ENCODE peak calls at places on chromosomes 13 and 19, in eight cellular contexts. One of them, this sample, is unnamed.

GRCh38 chr19:18725755-18726416 is 42.4 kb downstream of the CRTC1 start:
- DNase-seq in ecto neural progenitor cell: no peak
- DNase-seq in SK-N-DZ: no peak
- DNase-seq in stimulated activated naive CD8-positive, alpha-beta T cell treated with anti-CD3 and anti-CD28 coated beads, Interleukin-15, Interleukin-2, amounts not matched to agents 100 U/mL and 50 U/mL, for 24 hours: no peak
- DNase-seq in aorta: no peak
- DNase-seq in BJ: no peak
- DNase-seq in AG09319: no peak
- DNase-seq in caudate nucleus: no peak
- DNase-seq in this sample: no peak

GRCh38 chr13:25927966-25928365 is 123.8 kb downstream of the SHISA2 start:
- DNase-seq in AG09319: no peak
- DNase-seq in aorta: no peak
- DNase-seq in ecto neural progenitor cell: no peak
- DNase-seq in caudate nucleus: no peak
- DNase-seq in SK-N-DZ: no peak
- DNase-seq in stimulated activated naive CD8-positive, alpha-beta T cell treated with anti-CD3 and anti-CD28 coated beads, Interleukin-15, Interleukin-2, amounts not matched to agents 100 U/mL and 50 U/mL, for 24 hours: no peak
- DNase-seq in BJ: no peak
- DNase-seq in this sample: no peak

GRCh38 chr19:41792513-41793413 is 3.6 kb upstream of the CEACAM3 start:
- DNase-seq in SK-N-DZ: no peak
- DNase-seq in aorta: peak; percentile 79
- DNase-seq in BJ: no peak
- DNase-seq in caudate nucleus: no peak
- DNase-seq in AG09319: peak; percentile 8
- DNase-seq in stimulated activated naive CD8-positive, alpha-beta T cell treated with anti-CD3 and anti-CD28 coated beads, Interleukin-15, Interleukin-2, amounts not matched to agents 100 U/mL and 50 U/mL, for 24 hours: peak; percentile 68
- DNase-seq in ecto neural progenitor cell: peak; percentile 77
- DNase-seq in this sample: no peak

GRCh38 chr13:95191821-95192220 is 109.4 kb downstream of the ABCC4 start:
- DNase-seq in caudate nucleus: peak; percentile 26
- DNase-seq in SK-N-DZ: peak; percentile 70
- DNase-seq in ecto neural progenitor cell: peak; percentile 92
- DNase-seq in stimulated activated naive CD8-positive, alpha-beta T cell treated with anti-CD3 and anti-CD28 coated beads, Interleukin-15, Interleukin-2, amounts not matched to agents 100 U/mL and 50 U/mL, for 24 hours: peak; percentile 82
- DNase-seq in BJ: no peak
- DNase-seq in aorta: peak; percentile 90
- DNase-seq in AG09319: peak; percentile 41
- DNase-seq in this sample: peak; percentile 91

GRCh38 chr13:33651766-33652165 is 166.2 kb upstream of the RFC3 start:
- DNase-seq in stimulated activated naive CD8-positive, alpha-beta T cell treated with anti-CD3 and anti-CD28 coated beads, Interleukin-15, Interleukin-2, amounts not matched to agents 100 U/mL and 50 U/mL, for 24 hours: no peak
- DNase-seq in BJ: no peak
- DNase-seq in caudate nucleus: no peak
- DNase-seq in SK-N-DZ: no peak
- DNase-seq in ecto neural progenitor cell: no peak
- DNase-seq in AG09319: no peak
- DNase-seq in aorta: no peak
- DNase-seq in this sample: no peak

GRCh38 chr19:32403291-32403995 is 2.1 kb upstream of the DPY19L3 start:
- DNase-seq in SK-N-DZ: no peak
- DNase-seq in AG09319: no peak
- DNase-seq in BJ: no peak
- DNase-seq in ecto neural progenitor cell: no peak
- DNase-seq in caudate nucleus: no peak
- DNase-seq in stimulated activated naive CD8-positive, alpha-beta T cell treated with anti-CD3 and anti-CD28 coated beads, Interleukin-15, Interleukin-2, amounts not matched to agents 100 U/mL and 50 U/mL, for 24 hours: no peak
- DNase-seq in aorta: no peak
- DNase-seq in this sample: no peak

GRCh38 chr19:29533578-29534544 is 8.1 kb downstream of the VSTM2B start:
- DNase-seq in AG09319: no peak
- DNase-seq in stimulated activated naive CD8-positive, alpha-beta T cell treated with anti-CD3 and anti-CD28 coated beads, Interleukin-15, Interleukin-2, amounts not matched to agents 100 U/mL and 50 U/mL, for 24 hours: no peak
- DNase-seq in caudate nucleus: no peak
- DNase-seq in ecto neural progenitor cell: peak; percentile 26
- DNase-seq in BJ: no peak
- DNase-seq in SK-N-DZ: no peak
- DNase-seq in aorta: peak; percentile 54
- DNase-seq in this sample: no peak

GRCh38 chr19:33350538-33351309 is 22.8 kb upstream of the CEBPG start:
- DNase-seq in ecto neural progenitor cell: no peak
- DNase-seq in stimulated activated naive CD8-positive, alpha-beta T cell treated with anti-CD3 and anti-CD28 coated beads, Interleukin-15, Interleukin-2, amounts not matched to agents 100 U/mL and 50 U/mL, for 24 hours: no peak
- DNase-seq in SK-N-DZ: no peak
- DNase-seq in BJ: no peak
- DNase-seq in aorta: no peak
- DNase-seq in AG09319: no peak
- DNase-seq in caudate nucleus: no peak
- DNase-seq in this sample: no peak

GRCh38 chr13:48618937-48619336 is 34.8 kb upstream of the CYSLTR2 start:
- DNase-seq in SK-N-DZ: no peak
- DNase-seq in aorta: no peak
- DNase-seq in ecto neural progenitor cell: no peak
- DNase-seq in stimulated activated naive CD8-positive, alpha-beta T cell treated with anti-CD3 and anti-CD28 coated beads, Interleukin-15, Interleukin-2, amounts not matched to agents 100 U/mL and 50 U/mL, for 24 hours: no peak
- DNase-seq in caudate nucleus: no peak
- DNase-seq in BJ: no peak
- DNase-seq in AG09319: no peak
- DNase-seq in this sample: no peak

GRCh38 chr19:42132030-42132628 is at the start of gene POU2F2:
- DNase-seq in stimulated activated naive CD8-positive, alpha-beta T cell treated with anti-CD3 and anti-CD28 coated beads, Interleukin-15, Interleukin-2, amounts not matched to agents 100 U/mL and 50 U/mL, for 24 hours: peak; percentile 89
- DNase-seq in SK-N-DZ: no peak
- DNase-seq in ecto neural progenitor cell: no peak
- DNase-seq in AG09319: no peak
- DNase-seq in aorta: peak; percentile 81
- DNase-seq in BJ: no peak
- DNase-seq in caudate nucleus: no peak
- DNase-seq in this sample: no peak

GRCh38 chr19:43711751-43712355 is 4.0 kb upstream of the IRGC start:
- DNase-seq in ecto neural progenitor cell: no peak
- DNase-seq in BJ: no peak
- DNase-seq in AG09319: no peak
- DNase-seq in caudate nucleus: no peak
- DNase-seq in stimulated activated naive CD8-positive, alpha-beta T cell treated with anti-CD3 and anti-CD28 coated beads, Interleukin-15, Interleukin-2, amounts not matched to agents 100 U/mL and 50 U/mL, for 24 hours: no peak
- DNase-seq in aorta: no peak
- DNase-seq in SK-N-DZ: no peak
- DNase-seq in this sample: no peak

GRCh38 chr13:109778102-109778542 is 8.3 kb downstream of the IRS2 start:
- DNase-seq in SK-N-DZ: no peak
- DNase-seq in caudate nucleus: no peak
- DNase-seq in BJ: no peak
- DNase-seq in ecto neural progenitor cell: no peak
- DNase-seq in stimulated activated naive CD8-positive, alpha-beta T cell treated with anti-CD3 and anti-CD28 coated beads, Interleukin-15, Interleukin-2, amounts not matched to agents 100 U/mL and 50 U/mL, for 24 hours: no peak
- DNase-seq in aorta: no peak
- DNase-seq in AG09319: no peak
- DNase-seq in this sample: no peak

GRCh38 chr13:73767747-73768315 is 366.4 kb downstream of the KLF12 start:
- DNase-seq in SK-N-DZ: peak; percentile 5
- DNase-seq in caudate nucleus: no peak
- DNase-seq in ecto neural progenitor cell: no peak
- DNase-seq in AG09319: no peak
- DNase-seq in aorta: no peak
- DNase-seq in stimulated activated naive CD8-positive, alpha-beta T cell treated with anti-CD3 and anti-CD28 coated beads, Interleukin-15, Interleukin-2, amounts not matched to agents 100 U/mL and 50 U/mL, for 24 hours: peak; percentile 47
- DNase-seq in BJ: no peak
- DNase-seq in this sample: no peak

GRCh38 chr13:80338781-80339577 is 1.9 kb downstream of the SPRY2 start:
- DNase-seq in SK-N-DZ: peak; percentile 72
- DNase-seq in aorta: peak; percentile 91
- DNase-seq in ecto neural progenitor cell: peak; percentile 89
- DNase-seq in caudate nucleus: peak; percentile 58
- DNase-seq in stimulated activated naive CD8-positive, alpha-beta T cell treated with anti-CD3 and anti-CD28 coated beads, Interleukin-15, Interleukin-2, amounts not matched to agents 100 U/mL and 50 U/mL, for 24 hours: peak; percentile 22
- DNase-seq in AG09319: peak; percentile 80
- DNase-seq in BJ: peak; percentile 57
- DNase-seq in this sample: peak; percentile 88

GRCh38 chr19:18932216-18932841 is 8.7 kb downstream of the HOMER3 start:
- DNase-seq in SK-N-DZ: no peak
- DNase-seq in caudate nucleus: peak; percentile 15
- DNase-seq in AG09319: no peak
- DNase-seq in stimulated activated naive CD8-positive, alpha-beta T cell treated with anti-CD3 and anti-CD28 coated beads, Interleukin-15, Interleukin-2, amounts not matched to agents 100 U/mL and 50 U/mL, for 24 hours: peak; percentile 91
- DNase-seq in ecto neural progenitor cell: peak; percentile 96
- DNase-seq in BJ: no peak
- DNase-seq in aorta: peak; percentile 95
- DNase-seq in this sample: no peak

GRCh38 chr13:113744197-113745000 is 14.6 kb upstream of the TMEM255B start:
- DNase-seq in AG09319: no peak
- DNase-seq in SK-N-DZ: no peak
- DNase-seq in caudate nucleus: no peak
- DNase-seq in aorta: peak; percentile 43
- DNase-seq in BJ: no peak
- DNase-seq in stimulated activated naive CD8-positive, alpha-beta T cell treated with anti-CD3 and anti-CD28 coated beads, Interleukin-15, Interleukin-2, amounts not matched to agents 100 U/mL and 50 U/mL, for 24 hours: no peak
- DNase-seq in ecto neural progenitor cell: no peak
- DNase-seq in this sample: no peak